ENCODE peak calls at places on chromosomes 3 and 15, in ten cellular contexts. L is dorsolateral prefrontal cortex, I is vagina, C is lung, F is psoas muscle, V is mesendoderm, A is Panc1, G is heart left ventricle, U is GM06990, D is heart right ventricle. K is an unnamed sample.

GRCh38 chr3:190566043-190566933 is 52.4 kb downstream of the IL1RAP start:
- DNase-seq in A (peak), G (peak), D (peak), L (peak), F (peak), C (peak), U (no peak), V (peak), I (no peak), K (no peak)

GRCh38 chr3:194134757-194135515 is 1.0 kb upstream of the HES1 start:
- DNase-seq in F (peak), I (no peak), G (peak), D (peak), L (peak), V (peak), U (peak), A (no peak), C (peak), K (peak)

GRCh38 chr15:80550219-80550909 is 144.7 kb upstream of the ABHD17C start:
- DNase-seq in D (no peak), U (no peak), A (no peak), C (no peak), F (no peak), I (no peak), L (no peak), V (no peak), G (no peak), K (no peak)

GRCh38 chr3:109081746-109082510 is 36.0 kb downstream of the MORC1 start:
- DNase-seq in G (no peak), V (peak), I (no peak), U (peak), L (no peak), D (peak), C (no peak), F (no peak), A (peak), K (peak)

GRCh38 chr3:141525813-141526212 is 39.0 kb downstream of the RASA2 start:
- DNase-seq in L (no peak), F (no peak), I (no peak), D (no peak), U (no peak), G (no peak), A (no peak), V (no peak), C (no peak), K (no peak)

GRCh38 chr3:60017631-60018030 is 967.8 kb upstream of the CFAP20DC start:
- DNase-seq in U (peak), G (no peak), F (no peak), L (no peak), D (no peak), V (no peak), A (no peak), I (no peak), C (no peak), K (no peak)

GRCh38 chr3:185558395-185558794 is 6.0 kb upstream of the LIPH start:
- DNase-seq in D (no peak), L (no peak), C (peak), I (no peak), F (no peak), A (no peak), G (no peak), U (no peak), V (no peak), K (no peak)

GRCh38 chr15:72616491-72617210 is 37.8 kb upstream of the GOLGA6B start:
- DNase-seq in A (no peak), I (no peak), F (no peak), C (no peak), V (no peak), G (no peak), L (no peak), U (no peak), D (no peak), K (peak)

GRCh38 chr3:193879099-193879863 is 256.7 kb upstream of the HES1 start:
- DNase-seq in F (no peak), G (no peak), V (peak), U (no peak), L (no peak), C (no peak), I (no peak), A (no peak), D (no peak), K (no peak)

GRCh38 chr3:194121881-194122280 is 14.1 kb upstream of the HES1 start:
- DNase-seq in U (no peak), F (no peak), V (no peak), I (no peak), A (no peak), D (no peak), C (no peak), G (no peak), L (no peak), K (no peak)

GRCh38 chr3:112416391-112417212 is 82.7 kb downstream of the BTLA start:
- DNase-seq in A (no peak), F (no peak), G (no peak), U (no peak), C (no peak), I (no peak), L (no peak), V (no peak), D (no peak), K (no peak)

GRCh38 chr15:60421544-60421943 is 23.8 kb upstream of the ANXA2 start:
- DNase-seq in L (no peak), G (no peak), I (no peak), D (no peak), U (no peak), F (no peak), C (no peak), A (no peak), V (no peak), K (no peak)

GRCh38 chr15:42139596-42139995 is 16.8 kb downstream of the PLA2G4F start:
- DNase-seq in L (peak), U (no peak), G (no peak), C (no peak), D (no peak), A (no peak), F (no peak), V (no peak), I (no peak), K (no peak)

GRCh38 chr3:45953536-45953935 is 10.3 kb downstream of the CXCR6 start:
- DNase-seq in F (no peak), C (no peak), D (no peak), U (no peak), I (no peak), G (no peak), V (no peak), A (no peak), L (no peak), K (no peak)

GRCh38 chr3:153625506-153625905 is 463.5 kb downstream of the RAP2B start:
- DNase-seq in U (no peak), D (no peak), F (no peak), G (no peak), C (no peak), L (no peak), A (no peak), I (no peak), V (no peak), K (no peak)

GRCh38 chr3:86738684-86739083 is 252.3 kb downstream of the VGLL3 start:
- DNase-seq in A (no peak), G (no peak), L (no peak), V (no peak), D (no peak), U (no peak), F (no peak), I (no peak), C (no peak), K (no peak)

GRCh38 chr15:74333662-74334061 is 33.8 kb downstream of the CYP11A1 start:
- DNase-seq in F (no peak), G (no peak), I (no peak), D (no peak), C (no peak), U (no peak), V (no peak), A (no peak), L (no peak), K (no peak)

GRCh38 chr15:73028030-73028429 is 24.2 kb upstream of the NEO1 start:
- DNase-seq in F (no peak), V (no peak), G (no peak), C (no peak), I (no peak), L (no peak), A (no peak), D (no peak), U (no peak), K (no peak)

GRCh38 chr15:47876986-47877385 is 159.7 kb downstream of the SEMA6D start:
- DNase-seq in G (no peak), I (no peak), A (no peak), C (no peak), D (no peak), F (no peak), L (no peak), U (no peak), V (no peak), K (no peak)

GRCh38 chr3:83842511-83842910 is 1116.3 kb upstream of the CADM2 start:
- DNase-seq in A (no peak), U (no peak), I (no peak), C (no peak), V (no peak), F (no peak), D (no peak), L (no peak), G (no peak), K (no peak)

GRCh38 chr3:142857056-142857455 is 31.8 kb downstream of the PCOLCE2 start:
- DNase-seq in C (no peak), G (no peak), D (peak), V (peak), U (no peak), A (no peak), I (no peak), L (peak), F (peak), K (peak)

GRCh38 chr15:83323296-83323711 is 38.8 kb upstream of the BNC1 start:
- DNase-seq in U (no peak), A (no peak), V (peak), G (no peak), L (no peak), D (peak), F (no peak), I (no peak), C (no peak), K (no peak)

GRCh38 chr3:147412917-147413711 is 3.9 kb downstream of the ZIC1 start:
- DNase-seq in A (no peak), F (no peak), U (no peak), V (peak), L (no peak), D (no peak), C (no peak), I (no peak), G (no peak), K (no peak)

GRCh38 chr3:147412491-147412916 is 3.3 kb downstream of the ZIC1 start:
- DNase-seq in D (no peak), F (no peak), L (no peak), U (no peak), I (peak), V (peak), A (no peak), G (no peak), C (no peak), K (no peak)

GRCh38 chr3:147415337-147415736 is 6.2 kb downstream of the ZIC1 start:
- DNase-seq in G (no peak), I (no peak), L (no peak), V (peak), U (no peak), D (no peak), F (no peak), A (no peak), C (no peak), K (no peak)

GRCh38 chr3:147414369-147415135 is 5.4 kb downstream of the ZIC1 start:
- DNase-seq in U (no peak), C (no peak), G (no peak), I (no peak), A (no peak), V (no peak), L (no peak), F (no peak), D (no peak), K (no peak)

DNA sequence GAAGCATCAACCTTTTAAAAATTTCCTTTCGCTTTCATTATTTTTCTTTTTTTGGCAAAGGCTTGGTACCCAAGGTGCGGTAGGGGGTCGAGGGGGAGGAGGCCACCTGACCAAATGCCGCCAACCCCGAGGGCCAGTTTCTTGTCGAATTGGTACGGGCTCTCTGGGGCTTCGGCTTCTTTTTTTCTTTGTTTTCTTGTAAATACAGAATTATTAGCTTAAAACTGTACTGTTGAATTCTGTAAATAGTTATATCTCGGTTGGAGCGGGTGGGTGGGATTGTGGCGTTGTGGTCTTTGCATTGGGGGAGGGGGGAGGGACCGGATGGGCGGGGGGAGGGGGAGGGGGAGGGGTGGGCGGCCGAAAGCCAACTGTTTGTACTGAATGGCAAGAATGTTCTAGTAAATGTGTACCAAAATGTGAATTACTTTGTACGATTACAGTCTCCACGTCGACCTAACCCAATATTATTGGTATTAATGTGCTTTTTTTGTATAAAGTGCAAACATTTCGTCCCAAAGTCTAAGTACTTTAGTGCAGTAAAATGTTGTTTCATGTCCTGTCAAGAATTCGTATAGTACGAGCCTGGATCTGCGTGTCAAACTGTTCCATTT is 4.7 kb downstream of the ZIC1 start:
- DNase-seq in V (peak), G (no peak), F (no peak), C (no peak), D (no peak), L (no peak), I (no peak), A (no peak), U (no peak), K (no peak)
- H3K4me3 ChIP-seq in V (no peak), G (no peak), F (peak), C (no peak), D (peak), L (peak), I (no peak), A (peak), U (no peak), K (no peak)

DNA sequence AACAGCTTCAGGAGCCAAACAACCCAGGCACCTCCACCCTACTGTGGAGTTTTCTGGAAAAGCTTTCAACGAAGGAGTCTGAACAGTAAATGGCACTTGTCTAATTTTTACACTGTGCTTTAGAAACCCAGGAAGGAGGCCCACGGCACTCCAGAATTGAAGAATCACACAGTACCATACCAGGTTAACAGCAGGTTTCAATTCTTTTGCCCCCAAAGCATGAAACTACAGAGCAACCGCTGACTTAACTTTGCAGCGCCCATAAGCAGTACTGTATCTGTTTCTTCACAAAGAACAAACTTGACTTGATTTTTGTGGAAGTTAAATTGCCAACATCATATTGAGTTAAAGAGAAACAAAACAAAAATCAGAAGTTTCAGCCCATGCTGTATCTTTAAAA is 456.5 kb downstream of the FOXP1 start:
- DNase-seq in V (no peak), C (no peak), U (no peak), A (no peak), L (no peak), D (no peak), I (no peak), F (no peak), G (no peak), K (no peak)
- H3K4me3 ChIP-seq in V (no peak), C (no peak), U (no peak), A (no peak), L (no peak), D (peak), I (peak), F (peak), G (no peak), K (no peak)

DNA sequence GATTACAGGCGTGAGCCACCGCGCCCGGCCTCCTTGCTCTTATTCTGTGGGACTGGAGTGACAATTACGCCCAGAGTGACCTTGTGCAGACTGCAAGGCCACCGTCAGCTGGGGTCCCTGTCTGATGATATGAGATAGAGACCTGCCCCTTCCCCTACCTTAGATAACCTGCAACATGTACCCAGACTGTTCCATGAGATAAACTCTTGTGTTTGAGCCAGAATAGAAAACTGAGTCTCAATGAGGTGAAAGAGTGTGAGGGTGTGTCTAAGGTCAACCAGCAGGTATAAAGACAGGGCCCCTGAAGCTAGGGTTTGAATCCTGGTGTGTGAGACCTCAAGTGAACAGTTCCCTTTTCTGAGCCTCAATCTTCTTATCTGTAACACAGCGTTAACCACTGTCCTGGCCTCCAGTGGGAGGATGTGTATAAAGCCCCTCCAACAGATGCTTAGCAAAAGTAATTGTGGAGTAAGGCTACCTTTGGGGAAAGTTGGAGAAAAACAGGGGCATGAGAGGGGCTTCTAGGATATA is 6.0 kb downstream of the TADA3 start:
- DNase-seq in L (no peak), G (no peak), V (no peak), D (no peak), A (no peak), F (no peak), U (no peak), C (no peak), I (no peak), K (no peak)
- H3K4me3 ChIP-seq in L (no peak), G (no peak), V (no peak), D (no peak), A (no peak), F (no peak), U (no peak), C (no peak), I (no peak), K (no peak)

GRCh38 chr3:71723452-71724170 is 1.6 kb downstream of the EIF4E3 start:
- DNase-seq in F (no peak), L (no peak), C (no peak), U (no peak), V (no peak), I (no peak), A (no peak), G (no peak), D (no peak), K (no peak)
- H3K4me3 ChIP-seq in F (peak), L (no peak), C (no peak), U (no peak), V (no peak), I (peak), A (no peak), G (no peak), D (peak), K (no peak)

GRCh38 chr3:71078723-71079525 is 504.6 kb downstream of the FOXP1 start:
- DNase-seq in C (no peak), G (no peak), V (no peak), D (no peak), A (no peak), L (no peak), I (no peak), U (no peak), F (no peak), K (no peak)
- H3K4me3 ChIP-seq in C (no peak), G (no peak), V (no peak), D (no peak), A (no peak), L (no peak), I (no peak), U (no peak), F (no peak), K (no peak)

DNA sequence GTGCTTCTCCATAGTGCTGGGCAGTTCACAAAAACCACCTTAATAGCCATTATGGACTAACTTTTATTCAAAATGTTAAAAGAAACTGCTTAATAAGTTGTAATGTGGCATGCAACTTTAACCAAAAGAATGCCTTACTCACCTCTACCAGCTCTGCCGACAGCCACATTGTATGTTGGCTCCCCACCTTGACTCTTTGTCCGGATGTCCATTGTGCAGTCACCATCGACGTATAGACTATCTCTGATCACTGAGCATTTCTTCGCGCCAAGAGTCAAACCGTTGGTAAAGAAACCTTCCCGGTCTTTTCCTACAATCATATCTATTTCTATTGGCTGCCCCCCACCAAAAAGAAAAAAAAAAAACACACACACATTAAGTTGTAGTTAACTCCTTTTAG is 2.5 kb downstream of the PFN2 start:
- DNase-seq in A (no peak), L (no peak), G (no peak), V (peak), C (no peak), F (no peak), U (no peak), D (no peak), I (no peak), K (no peak)
- H3K4me3 ChIP-seq in A (peak), L (no peak), G (no peak), V (peak), C (no peak), F (peak), U (no peak), D (peak), I (no peak), K (peak)

GRCh38 chr3:172156309-172156998 is 117.1 kb downstream of the FNDC3B start:
- DNase-seq in F (peak), D (no peak), C (peak), V (peak), L (no peak), I (no peak), G (no peak), U (no peak), A (no peak), K (no peak)
- H3K4me3 ChIP-seq in F (peak), D (no peak), C (no peak), V (no peak), L (no peak), I (no peak), G (no peak), U (no peak), A (no peak), K (no peak)

K was measured in Karpas-422.